ENCODE peak calls at places on chromosomes 2 and 18, in four cellular contexts. V is lung, D is mucosa of gallbladder, H is fibroblast of the conjunctiva. S is an unnamed sample.

GRCh38 chr2:134218928-134219707 is 34.8 kb upstream of the MGAT5 start:
- DNase-seq in V (no peak), D (peak), H (no peak), S (no peak)

GRCh38 chr2:217614498-217614897 is 388.3 kb downstream of the TNS1 start:
- DNase-seq in V (no peak), D (no peak), H (no peak), S (no peak)

GRCh38 chr2:124542932-124543640 is 518.0 kb downstream of the CNTNAP5 start:
- DNase-seq in V (no peak), D (no peak), H (no peak), S (no peak)

GRCh38 chr2:234881413-234882241 is 70.2 kb upstream of the SH3BP4 start:
- DNase-seq in V (peak), D (peak), H (peak), S (peak)

GRCh38 chr2:37472959-37473358 is 128.5 kb downstream of the QPCT start:
- DNase-seq in V (peak), D (no peak), H (peak), S (no peak)

GRCh38 chr18:80033181-80034067 is 810 bp upstream of the RBFA start:
- DNase-seq in V (no peak), D (no peak), H (no peak), S (no peak)

GRCh38 chr2:25491966-25492532 is 150.3 kb upstream of the DNMT3A start:
- DNase-seq in V (no peak), D (no peak), H (no peak), S (no peak)

GRCh38 chr2:21317131-21317530 is 193.4 kb downstream of the TDRD15 start:
- DNase-seq in V (peak), D (peak), H (peak), S (peak)

GRCh38 chr2:59312022-59312421 is 1070.9 kb upstream of the FANCL start:
- DNase-seq in V (no peak), D (no peak), H (no peak), S (no peak)

GRCh38 chr2:160411167-160411566 is 82.4 kb downstream of the RBMS1 start:
- DNase-seq in V (no peak), D (no peak), H (no peak), S (no peak)

GRCh38 chr2:111701266-111701665 is 182.7 kb downstream of the ANAPC1 start:
- DNase-seq in V (no peak), D (no peak), H (no peak), S (no peak)

GRCh38 chr18:45399146-45399545 is 216.1 kb upstream of the SLC14A2 start:
- DNase-seq in V (no peak), D (no peak), H (no peak), S (no peak)

GRCh38 chr18:28034567-28034966 is 142.4 kb downstream of the CDH2 start:
- DNase-seq in V (no peak), D (no peak), H (no peak), S (no peak)

GRCh38 chr2:158034198-158034831 is 67.4 kb upstream of the UPP2 start:
- DNase-seq in V (peak), D (peak), H (peak), S (peak)

GRCh38 chr18:36758001-36758400 is 70.8 kb downstream of the TPGS2 start:
- DNase-seq in V (no peak), D (no peak), H (no peak), S (no peak)

GRCh38 chr2:109547280-109547679 is 66.5 kb downstream of the SEPTIN10 start:
- DNase-seq in V (no peak), D (no peak), H (no peak), S (no peak)

GRCh38 chr18:61082976-61083630 is 250.1 kb upstream of the CDH20 start:
- DNase-seq in V (no peak), D (no peak), H (no peak), S (no peak)

GRCh38 chr18:32389868-32390267 is 80.8 kb downstream of the GAREM1 start:
- DNase-seq in V (peak), D (peak), H (no peak), S (peak)